ENCODE peak calls at places on chromosomes 7 and 10, in five cellular contexts. K, Y, C, A and Q are unnamed samples.

GRCh38 chr10:99329238-99329890 is at the start of gene CNNM1:
- DNase-seq in C (peak; percentile 34), Y (no peak), K (no peak), A (peak; percentile 66), Q (peak; percentile 58)

GRCh38 chr10:14595526-14596182 is 179.0 kb downstream of the FAM107B start:
- DNase-seq in K (no peak), C (no peak), Y (no peak), A (no peak), Q (no peak)

GRCh38 chr7:31027161-31027965 is 24.7 kb upstream of the ADCYAP1R1 start:
- DNase-seq in K (peak; percentile 2), Y (peak; percentile 13), A (peak; percentile 85), C (peak; percentile 18), Q (peak; percentile 56)

GRCh38 chr7:75650062-75650461 is 88.7 kb downstream of the HIP1 start:
- DNase-seq in C (no peak), A (peak; percentile 64), Y (no peak), K (no peak), Q (peak; percentile 38)

GRCh38 chr7:26153246-26153822 is 1.3 kb downstream of the NFE2L3 start:
- DNase-seq in K (no peak), A (peak; percentile 18), C (peak; percentile 50), Y (no peak), Q (no peak)

GRCh38 chr7:90749774-90750173 is 153.7 kb downstream of the CDK14 start:
- DNase-seq in A (no peak), Y (no peak), C (no peak), K (no peak), Q (no peak)

GRCh38 chr10:62083868-62084267 is 182.4 kb downstream of the ARID5B start:
- DNase-seq in Y (no peak), A (no peak), K (peak; percentile 66), C (no peak), Q (no peak)

GRCh38 chr10:120584786-120585185 is 127.8 kb downstream of the PLPP4 start:
- DNase-seq in Y (no peak), K (no peak), C (no peak), A (no peak), Q (no peak)

GRCh38 chr10:121522841-121523240 is 75.4 kb downstream of the FGFR2 start:
- DNase-seq in Y (peak; percentile 46), K (peak; percentile 25), A (no peak), C (no peak), Q (no peak)

GRCh38 chr7:50307368-50308012 is 3.0 kb downstream of the IKZF1 start:
- DNase-seq in C (peak; percentile 91), Y (no peak), A (peak; percentile 48), K (no peak), Q (no peak)

GRCh38 chr10:99430116-99430450 is 341 bp downstream of the GOT1 start:
- DNase-seq in K (no peak), Y (no peak), C (no peak), A (no peak), Q (no peak)

GRCh38 chr10:72736176-72736795 is 44.3 kb downstream of the MCU start:
- DNase-seq in K (peak; percentile 24), A (no peak), Y (no peak), C (no peak), Q (no peak)

GRCh38 chr10:130242483-130242882 is 106.3 kb downstream of the GLRX3 start:
- DNase-seq in Y (no peak), K (no peak), A (no peak), C (no peak), Q (no peak)

GRCh38 chr10:93495654-93496321 is 624 bp upstream of the CEP55 start:
- DNase-seq in Y (no peak), C (peak; percentile 37), K (no peak), A (peak; percentile 63), Q (peak; percentile 28)

GRCh38 chr7:44587843-44588711 is 6.0 kb upstream of the TMED4 start:
- DNase-seq in A (no peak), C (peak; percentile 85), K (peak; percentile 28), Y (peak; percentile 64), Q (no peak)

GRCh38 chr7:51026341-51026740 is 243.6 kb upstream of the GRB10 start:
- DNase-seq in Y (no peak), C (no peak), K (no peak), A (no peak), Q (no peak)

GRCh38 chr10:113882240-113882639 is 27.8 kb downstream of the NHLRC2 start:
- DNase-seq in C (no peak), K (no peak), Y (no peak), A (no peak), Q (no peak)

GRCh38 chr10:61159253-61159652 is 215.3 kb upstream of the RHOBTB1 start:
- DNase-seq in K (peak; percentile 25), A (no peak), Y (no peak), C (no peak), Q (no peak)

GRCh38 chr7:135930565-135931423 is 46.4 kb downstream of the MTPN start:
- DNase-seq in A (peak; percentile 15), C (no peak), K (peak; percentile 71), Y (no peak), Q (no peak)

GRCh38 chr7:108376206-108376605 is 80.0 kb downstream of the NRCAM start:
- DNase-seq in C (no peak), K (no peak), A (no peak), Y (no peak), Q (no peak)

GRCh38 chr10:68957654-68958053 is 1.7 kb downstream of the DDX21 start:
- DNase-seq in K (no peak), Y (no peak), C (no peak), A (no peak), Q (no peak)

GRCh38 chr7:158567153-158567603 is 20.4 kb downstream of the PTPRN2 start:
- DNase-seq in A (no peak), Y (no peak), C (no peak), K (no peak), Q (no peak)

GRCh38 chr10:61832866-61833481 is 68.5 kb upstream of the ARID5B start:
- DNase-seq in K (peak; percentile 46), Y (no peak), A (no peak), C (no peak), Q (no peak)

GRCh38 chr7:93923946-93924345 is 2.4 kb downstream of the GNG11 start:
- DNase-seq in A (no peak), Y (no peak), K (peak; percentile 36), C (no peak), Q (no peak)

GRCh38 chr10:61918989-61919388 is 17.5 kb downstream of the ARID5B start:
- DNase-seq in C (no peak), Y (no peak), A (no peak), K (no peak), Q (no peak)

GRCh38 chr7:8303904-8304528 is 42.0 kb upstream of the ICA1 start:
- DNase-seq in C (no peak), K (no peak), Y (no peak), A (no peak), Q (no peak)

GRCh38 chr7:24965831-24966708 is 13.9 kb downstream of the OSBPL3 start:
- DNase-seq in C (peak; percentile 78), Y (peak; percentile 21), K (peak; percentile 60), A (peak; percentile 21), Q (no peak)

GRCh38 chr7:2405601-2406345 is 2.4 kb downstream of the CHST12 start:
- DNase-seq in K (no peak), A (no peak), C (peak; percentile 83), Y (no peak), Q (no peak)

GRCh38 chr10:113322843-113323242 is 230.0 kb upstream of the HABP2 start:
- DNase-seq in A (no peak), Y (peak; percentile 23), C (no peak), K (no peak), Q (no peak)

GRCh38 chr10:21517134-21517982 is 8.1 kb downstream of the SKIDA1 start:
- DNase-seq in Y (no peak), K (peak; percentile 64), A (peak; percentile 86), C (peak; percentile 29), Q (peak; percentile 83)

GRCh38 chr10:1189166-1190051 is 133.2 kb downstream of the WDR37 start:
- DNase-seq in A (no peak), Y (no peak), C (no peak), K (no peak), Q (peak; percentile 4)